ENCODE peak calls at places on chromosomes 16 and 17, in four cellular contexts. E, W, G and O are unnamed samples.

GRCh38 chr17:27339836-27340550 is 46.1 kb downstream of the WSB1 start:
- DNase-seq in E (peak), W (peak), G (no peak), O (peak)

GRCh38 chr16:89697616-89698331 is 3.7 kb downstream of the SPATA2L start:
- DNase-seq in E (no peak), W (no peak), G (no peak), O (peak)

GRCh38 chr16:29028457-29029167 is 43.8 kb downstream of the LAT start:
- DNase-seq in E (no peak), W (no peak), G (no peak), O (no peak)

GRCh38 chr17:80245566-80246265 is 14.9 kb upstream of the RNF213 start:
- DNase-seq in E (no peak), W (no peak), G (no peak), O (no peak)

GRCh38 chr16:16108759-16109158 is 114.5 kb downstream of the ABCC6 start:
- DNase-seq in E (no peak), W (no peak), G (no peak), O (no peak)

GRCh38 chr16:28873543-28874201 is 4.6 kb upstream of the ATP2A1 start:
- DNase-seq in E (no peak), W (no peak), G (peak), O (peak)

GRCh38 chr17:11986179-11986938 is 10.9 kb downstream of the ZNF18 start:
- DNase-seq in E (peak), W (no peak), G (no peak), O (no peak)

GRCh38 chr16:83599789-83600462 is 207.9 kb upstream of the HSBP1 start:
- DNase-seq in E (no peak), W (no peak), G (no peak), O (no peak)

GRCh38 chr16:52553322-52553721 is 6.4 kb upstream of the TOX3 start:
- DNase-seq in E (no peak), W (no peak), G (no peak), O (no peak)

GRCh38 chr16:47584464-47585225 is 123.5 kb downstream of the PHKB start:
- DNase-seq in E (no peak), W (no peak), G (no peak), O (no peak)

GRCh38 chr17:79388556-79389295 is 222.1 kb downstream of the RBFOX3 start:
- DNase-seq in E (peak), W (peak), G (peak), O (peak)

GRCh38 chr17:22266231-22266630 is 573.9 kb downstream of the KCNJ18 start:
- DNase-seq in E (no peak), W (no peak), G (no peak), O (peak)

GRCh38 chr16:16096161-16096857 is 127.0 kb downstream of the ABCC6 start:
- DNase-seq in E (no peak), W (no peak), G (no peak), O (no peak)

GRCh38 chr17:70365098-70365583 is 195.8 kb downstream of the KCNJ2 start:
- DNase-seq in E (no peak), W (no peak), G (no peak), O (no peak)

GRCh38 chr17:6703751-6704150 is 9.4 kb downstream of the SLC13A5 start:
- DNase-seq in E (no peak), W (no peak), G (no peak), O (no peak)
- TF ChIP-seq FOSL1 in E (no peak), W (no peak), G (no peak), O (no peak)

DNA sequence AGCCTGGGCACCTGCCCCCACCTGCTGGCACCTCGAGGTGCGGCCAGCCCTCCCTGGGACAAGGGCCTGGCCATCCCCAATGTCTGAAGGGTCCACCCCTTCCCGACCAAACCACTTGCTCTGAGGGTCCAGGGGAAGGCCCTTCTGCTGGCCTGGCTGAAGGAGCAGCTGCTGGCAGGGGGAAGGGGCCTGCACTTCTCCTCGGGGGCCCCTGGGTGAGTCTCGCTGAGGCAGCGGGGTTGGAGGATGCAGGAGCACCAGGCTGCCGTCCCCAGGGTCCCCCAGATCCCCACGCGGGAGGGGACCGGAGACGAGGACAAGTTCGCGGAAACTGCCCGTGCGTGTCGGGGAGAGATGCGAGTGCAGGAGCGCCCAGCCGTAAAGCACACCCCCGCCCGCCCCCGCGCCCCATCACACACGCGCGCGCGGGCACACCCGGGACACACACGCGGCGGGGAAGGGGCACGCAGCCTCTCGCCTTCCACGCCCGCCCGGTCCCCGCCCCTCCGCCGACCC is 725 bp upstream of the CACNA1H start:
- DNase-seq in E (no peak), W (no peak), G (peak), O (no peak)
- TF ChIP-seq FOSL1 in E (no peak), W (no peak), G (no peak), O (no peak)

GRCh38 chr17:31825961-31826691 is 32.9 kb downstream of the COPRS start:
- DNase-seq in E (no peak), W (no peak), G (no peak), O (no peak)

GRCh38 chr17:31820691-31821435 is 38.2 kb downstream of the COPRS start:
- DNase-seq in E (no peak), W (no peak), G (no peak), O (no peak)

GRCh38 chr17:31823014-31823413 is 36.0 kb downstream of the COPRS start:
- DNase-seq in E (no peak), W (no peak), G (no peak), O (no peak)

GRCh38 chr17:31829649-31830048 is 29.4 kb downstream of the COPRS start:
- DNase-seq in E (no peak), W (no peak), G (no peak), O (no peak)

GRCh38 chr17:31824771-31825360 is 34.2 kb downstream of the COPRS start:
- DNase-seq in E (no peak), W (no peak), G (no peak), O (no peak)
- TF ChIP-seq FOSL1 in E (no peak), W (no peak), G (no peak), O (no peak)

DNA sequence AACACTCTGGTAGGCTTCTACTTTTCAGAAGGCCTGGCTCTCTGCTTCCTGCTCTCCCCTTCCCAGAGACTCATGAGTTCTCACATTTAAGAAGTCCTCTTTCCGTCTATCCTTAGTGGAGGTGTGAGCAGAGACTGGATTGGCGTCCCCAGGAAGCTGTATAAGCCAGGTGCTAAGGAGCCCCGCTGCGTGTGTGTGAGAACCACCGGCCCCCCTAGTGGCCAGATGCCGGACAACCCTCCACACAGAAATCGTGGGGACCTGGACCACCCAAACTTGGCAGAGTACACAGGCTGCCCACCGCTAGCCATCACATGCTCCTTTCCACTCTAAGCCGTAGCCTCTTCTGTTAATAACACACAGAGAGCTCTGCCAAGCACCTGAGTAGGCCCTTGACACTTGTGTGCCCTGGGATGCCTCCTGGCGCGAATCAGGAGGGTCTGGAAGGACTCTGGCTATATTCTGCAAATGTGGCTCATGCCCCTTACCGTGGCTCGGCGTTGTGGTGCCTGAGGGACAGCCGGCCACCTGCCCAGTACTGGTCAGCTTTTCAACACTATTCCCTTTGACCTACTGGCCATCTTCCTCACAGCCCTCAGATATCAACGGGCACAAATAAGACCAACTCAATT is 13.9 kb downstream of the CYB5D2 start:
- DNase-seq in E (no peak), W (no peak), G (peak), O (peak)
- TF ChIP-seq FOSL1 in E (no peak), W (no peak), G (no peak), O (no peak)

DNA sequence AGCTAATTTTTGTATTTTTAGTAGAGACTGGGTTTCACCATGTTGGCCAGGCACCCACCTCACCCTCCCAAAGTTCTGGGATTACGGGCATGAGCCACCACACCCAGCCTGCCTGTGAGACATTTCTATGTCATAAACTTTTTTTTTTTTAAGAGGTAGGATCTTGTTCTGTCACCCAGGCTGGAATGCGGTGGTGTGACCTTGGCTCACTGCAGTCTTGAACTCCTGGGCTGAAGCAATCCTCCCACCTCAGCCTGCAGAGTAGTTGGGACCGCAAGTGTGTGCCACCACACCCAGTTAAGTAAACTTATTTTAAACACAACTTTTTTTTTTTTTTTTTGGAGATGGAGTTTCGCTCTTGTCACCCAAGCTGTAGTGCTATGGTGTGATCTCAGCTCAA is 47.2 kb downstream of the SCNN1G start:
- DNase-seq in E (no peak), W (no peak), G (no peak), O (no peak)
- TF ChIP-seq FOSL1 in E (no peak), W (no peak), G (no peak), O (no peak)

DNA sequence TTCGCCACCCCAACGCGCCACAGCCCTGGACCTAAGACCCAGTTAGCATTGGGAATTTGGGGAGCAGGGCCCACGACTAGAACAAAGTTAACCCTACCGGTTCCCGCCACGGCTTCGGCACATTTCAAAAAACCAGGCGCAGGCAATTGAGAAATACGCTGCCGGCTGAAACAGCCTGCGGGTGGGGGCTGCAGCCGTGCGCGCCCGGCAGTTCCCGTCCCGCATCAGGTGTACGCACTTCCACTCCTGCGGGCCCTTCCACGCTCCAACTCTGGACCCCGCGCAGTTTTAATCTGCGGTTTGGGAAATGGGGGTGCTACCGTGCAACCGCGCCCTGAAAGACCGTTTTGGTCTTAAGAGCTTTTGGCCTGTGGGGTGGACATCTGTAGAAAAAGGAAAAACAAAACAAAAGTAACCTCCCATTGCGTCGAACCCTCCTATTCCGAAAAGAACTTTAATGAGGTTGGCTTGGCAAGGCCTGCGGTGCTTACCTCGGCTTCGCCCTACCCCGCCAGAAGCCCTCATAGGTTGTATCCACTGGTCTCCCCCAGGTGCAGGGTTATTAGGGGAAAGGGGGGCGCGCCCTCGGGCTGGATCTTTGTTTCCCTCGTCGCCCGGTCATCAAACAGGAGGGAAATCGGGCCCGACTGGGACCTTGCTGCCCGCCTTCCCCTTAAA is 7.1 kb downstream of the IRX5 start:
- DNase-seq in E (no peak), W (no peak), G (peak), O (no peak)
- TF ChIP-seq FOSL1 in E (no peak), W (no peak), G (no peak), O (no peak)